ENCODE peak calls at places on chromosomes 5 and 9, in five cellular contexts. S is NCI-H2171 treated with DMSO at 0.1 percent for 48 hours, E is A549, A is GDM1, Y is C1 segment of cervical spinal cord. R is an unnamed sample.

GRCh38 chr5:67353500-67353931 is 156.9 kb upstream of the CD180 start:
- DNase-seq in S (peak), E (no peak), A (no peak), Y (no peak), R (peak)

GRCh38 chr5:142520885-142521284 is 165.0 kb downstream of the FGF1 start:
- DNase-seq in S (no peak), E (no peak), A (no peak), Y (no peak), R (peak)

GRCh38 chr5:10552183-10553143 is 11.4 kb upstream of the ANKRD33B start:
- DNase-seq in S (no peak), E (no peak), A (no peak), Y (no peak), R (peak)

GRCh38 chr5:2187687-2188086 is 305.0 kb upstream of the IRX4 start:
- DNase-seq in S (no peak), E (no peak), A (no peak), Y (no peak), R (peak)

GRCh38 chr9:10050016-10050415 is 562.8 kb downstream of the PTPRD start:
- DNase-seq in S (no peak), E (no peak), A (no peak), Y (no peak), R (no peak)

GRCh38 chr9:26813247-26813646 is 79.4 kb downstream of the CAAP1 start:
- DNase-seq in S (no peak), E (no peak), A (no peak), Y (no peak), R (no peak)

GRCh38 chr5:83570916-83571315 is 99.4 kb downstream of the VCAN start:
- DNase-seq in S (no peak), E (no peak), A (no peak), Y (no peak), R (no peak)

GRCh38 chr9:134602547-134603362 is 38.8 kb upstream of the COL5A1 start:
- DNase-seq in S (no peak), E (peak), A (no peak), Y (no peak), R (peak)

GRCh38 chr9:70133253-70134208 is 89.9 kb downstream of the MAMDC2 start:
- DNase-seq in S (peak), E (no peak), A (no peak), Y (no peak), R (no peak)

R was measured in SJSA1.